ENCODE peak calls at places on chromosomes 13 and 19, in ten cellular contexts. One of them, this sample, is unnamed.

GRCh38 chr13:99590519-99591011 is 89.3 kb downstream of the TM9SF2 start:
- DNase-seq in suprapubic skin: no peak
- DNase-seq in stimulated activated CD8-positive, alpha-beta memory T cell treated with anti-CD3 and anti-CD28 coated beads, Interleukin-12 subunit alpha, Interleukin-12 subunit beta, amount 100 ng/mL, for 4 hours: no peak
- DNase-seq in adrenal gland: no peak
- DNase-seq in posterior cingulate gyrus: no peak
- DNase-seq in AG09319: peak; percentile 34
- DNase-seq in amniotic stem cell: no peak
- DNase-seq in RWPE1: no peak
- DNase-seq in neural progenitor cell: no peak
- DNase-seq in osteoblast: no peak
- DNase-seq in this sample: no peak

GRCh38 chr19:41409288-41409687 is 11.7 kb downstream of the BCKDHA start:
- DNase-seq in suprapubic skin: no peak
- DNase-seq in stimulated activated CD8-positive, alpha-beta memory T cell treated with anti-CD3 and anti-CD28 coated beads, Interleukin-12 subunit alpha, Interleukin-12 subunit beta, amount 100 ng/mL, for 4 hours: no peak
- DNase-seq in adrenal gland: peak; percentile 79
- DNase-seq in posterior cingulate gyrus: no peak
- DNase-seq in AG09319: no peak
- DNase-seq in amniotic stem cell: no peak
- DNase-seq in RWPE1: peak; percentile 43
- DNase-seq in neural progenitor cell: no peak
- DNase-seq in osteoblast: peak; percentile 87
- DNase-seq in this sample: peak; percentile 30

GRCh38 chr13:108779308-108779707 is 149.9 kb downstream of the MYO16 start:
- DNase-seq in suprapubic skin: no peak
- DNase-seq in stimulated activated CD8-positive, alpha-beta memory T cell treated with anti-CD3 and anti-CD28 coated beads, Interleukin-12 subunit alpha, Interleukin-12 subunit beta, amount 100 ng/mL, for 4 hours: no peak
- DNase-seq in adrenal gland: no peak
- DNase-seq in posterior cingulate gyrus: no peak
- DNase-seq in AG09319: no peak
- DNase-seq in amniotic stem cell: no peak
- DNase-seq in RWPE1: no peak
- DNase-seq in neural progenitor cell: no peak
- DNase-seq in osteoblast: no peak
- DNase-seq in this sample: no peak

GRCh38 chr13:54627973-54628372 is 1599.4 kb downstream of the OLFM4 start:
- DNase-seq in suprapubic skin: no peak
- DNase-seq in stimulated activated CD8-positive, alpha-beta memory T cell treated with anti-CD3 and anti-CD28 coated beads, Interleukin-12 subunit alpha, Interleukin-12 subunit beta, amount 100 ng/mL, for 4 hours: no peak
- DNase-seq in adrenal gland: no peak
- DNase-seq in posterior cingulate gyrus: no peak
- DNase-seq in AG09319: no peak
- DNase-seq in amniotic stem cell: no peak
- DNase-seq in RWPE1: no peak
- DNase-seq in neural progenitor cell: no peak
- DNase-seq in osteoblast: no peak
- DNase-seq in this sample: no peak

GRCh38 chr19:19096641-19097627 is 33.1 kb downstream of the SLC25A42 start:
- DNase-seq in suprapubic skin: no peak
- DNase-seq in stimulated activated CD8-positive, alpha-beta memory T cell treated with anti-CD3 and anti-CD28 coated beads, Interleukin-12 subunit alpha, Interleukin-12 subunit beta, amount 100 ng/mL, for 4 hours: no peak
- DNase-seq in adrenal gland: no peak
- DNase-seq in posterior cingulate gyrus: no peak
- DNase-seq in AG09319: no peak
- DNase-seq in amniotic stem cell: no peak
- DNase-seq in RWPE1: no peak
- DNase-seq in neural progenitor cell: no peak
- DNase-seq in osteoblast: no peak
- DNase-seq in this sample: no peak

GRCh38 chr19:10424011-10424637 is 3.8 kb downstream of the PDE4A start:
- DNase-seq in suprapubic skin: peak; percentile 83
- DNase-seq in stimulated activated CD8-positive, alpha-beta memory T cell treated with anti-CD3 and anti-CD28 coated beads, Interleukin-12 subunit alpha, Interleukin-12 subunit beta, amount 100 ng/mL, for 4 hours: no peak
- DNase-seq in adrenal gland: peak; percentile 72
- DNase-seq in posterior cingulate gyrus: peak; percentile 80
- DNase-seq in AG09319: no peak
- DNase-seq in amniotic stem cell: no peak
- DNase-seq in RWPE1: peak; percentile 83
- DNase-seq in neural progenitor cell: peak; percentile 90
- DNase-seq in osteoblast: peak; percentile 99
- DNase-seq in this sample: peak; percentile 92

GRCh38 chr19:49196527-49197240 is 39.1 kb downstream of the TRPM4 start:
- DNase-seq in suprapubic skin: no peak
- DNase-seq in stimulated activated CD8-positive, alpha-beta memory T cell treated with anti-CD3 and anti-CD28 coated beads, Interleukin-12 subunit alpha, Interleukin-12 subunit beta, amount 100 ng/mL, for 4 hours: no peak
- DNase-seq in adrenal gland: no peak
- DNase-seq in posterior cingulate gyrus: peak; percentile 64
- DNase-seq in AG09319: no peak
- DNase-seq in amniotic stem cell: no peak
- DNase-seq in RWPE1: no peak
- DNase-seq in neural progenitor cell: no peak
- DNase-seq in osteoblast: no peak
- DNase-seq in this sample: no peak

GRCh38 chr13:41995946-41996345 is 35.0 kb upstream of the VWA8 start:
- DNase-seq in suprapubic skin: no peak
- DNase-seq in stimulated activated CD8-positive, alpha-beta memory T cell treated with anti-CD3 and anti-CD28 coated beads, Interleukin-12 subunit alpha, Interleukin-12 subunit beta, amount 100 ng/mL, for 4 hours: no peak
- DNase-seq in adrenal gland: no peak
- DNase-seq in posterior cingulate gyrus: no peak
- DNase-seq in AG09319: no peak
- DNase-seq in amniotic stem cell: no peak
- DNase-seq in RWPE1: no peak
- DNase-seq in neural progenitor cell: no peak
- DNase-seq in osteoblast: no peak
- DNase-seq in this sample: no peak

GRCh38 chr19:39871362-39871761 is 25.2 kb upstream of the FBL start:
- DNase-seq in suprapubic skin: no peak
- DNase-seq in stimulated activated CD8-positive, alpha-beta memory T cell treated with anti-CD3 and anti-CD28 coated beads, Interleukin-12 subunit alpha, Interleukin-12 subunit beta, amount 100 ng/mL, for 4 hours: no peak
- DNase-seq in adrenal gland: no peak
- DNase-seq in posterior cingulate gyrus: no peak
- DNase-seq in AG09319: no peak
- DNase-seq in amniotic stem cell: no peak
- DNase-seq in RWPE1: no peak
- DNase-seq in neural progenitor cell: no peak
- DNase-seq in osteoblast: no peak
- DNase-seq in this sample: no peak

GRCh38 chr19:49101160-49101559 is 13.0 kb upstream of the LIN7B start:
- DNase-seq in suprapubic skin: no peak
- DNase-seq in stimulated activated CD8-positive, alpha-beta memory T cell treated with anti-CD3 and anti-CD28 coated beads, Interleukin-12 subunit alpha, Interleukin-12 subunit beta, amount 100 ng/mL, for 4 hours: no peak
- DNase-seq in adrenal gland: no peak
- DNase-seq in posterior cingulate gyrus: no peak
- DNase-seq in AG09319: no peak
- DNase-seq in amniotic stem cell: no peak
- DNase-seq in RWPE1: no peak
- DNase-seq in neural progenitor cell: no peak
- DNase-seq in osteoblast: peak; percentile 22
- DNase-seq in this sample: no peak

GRCh38 chr13:27182844-27183497 is 11.4 kb upstream of the USP12 start:
- DNase-seq in suprapubic skin: no peak
- DNase-seq in stimulated activated CD8-positive, alpha-beta memory T cell treated with anti-CD3 and anti-CD28 coated beads, Interleukin-12 subunit alpha, Interleukin-12 subunit beta, amount 100 ng/mL, for 4 hours: no peak
- DNase-seq in adrenal gland: peak; percentile 87
- DNase-seq in posterior cingulate gyrus: no peak
- DNase-seq in AG09319: no peak
- DNase-seq in amniotic stem cell: peak; percentile 80
- DNase-seq in RWPE1: no peak
- DNase-seq in neural progenitor cell: no peak
- DNase-seq in osteoblast: peak; percentile 94
- DNase-seq in this sample: peak; percentile 42